ENCODE peak calls at places on chromosomes 3 and 15, in five cellular contexts. One of them, this sample, is unnamed.

GRCh38 chr3:141793476-141794260 is 30.5 kb downstream of the GRK7 start:
- DNase-seq in HT-29: no peak
- DNase-seq in HTR-8/SVneo: no peak
- DNase-seq in GM04504: no peak
- DNase-seq in activated CD8-positive, alpha-beta memory T cell treated with anti-CD3 and anti-CD28 coated beads for 4 hours: no peak
- DNase-seq in this sample: no peak

GRCh38 chr3:184491867-184492615 is 69.5 kb upstream of the EPHB3 start:
- DNase-seq in HT-29: no peak
- DNase-seq in HTR-8/SVneo: no peak
- DNase-seq in GM04504: no peak
- DNase-seq in activated CD8-positive, alpha-beta memory T cell treated with anti-CD3 and anti-CD28 coated beads for 4 hours: no peak
- DNase-seq in this sample: peak

GRCh38 chr3:46711305-46711704 is 6.4 kb downstream of the PRSS50 start:
- DNase-seq in HT-29: no peak
- DNase-seq in HTR-8/SVneo: no peak
- DNase-seq in GM04504: no peak
- DNase-seq in activated CD8-positive, alpha-beta memory T cell treated with anti-CD3 and anti-CD28 coated beads for 4 hours: no peak
- DNase-seq in this sample: no peak

GRCh38 chr3:25885544-25885943 is 95.7 kb downstream of the OXSM start:
- DNase-seq in HT-29: no peak
- DNase-seq in HTR-8/SVneo: peak
- DNase-seq in GM04504: no peak
- DNase-seq in activated CD8-positive, alpha-beta memory T cell treated with anti-CD3 and anti-CD28 coated beads for 4 hours: no peak
- DNase-seq in this sample: peak

GRCh38 chr3:102537122-102537521 is 102.3 kb downstream of the ZPLD1 start:
- DNase-seq in HT-29: no peak
- DNase-seq in HTR-8/SVneo: no peak
- DNase-seq in GM04504: no peak
- DNase-seq in activated CD8-positive, alpha-beta memory T cell treated with anti-CD3 and anti-CD28 coated beads for 4 hours: no peak
- DNase-seq in this sample: no peak

GRCh38 chr3:194806991-194807685 is 121.5 kb downstream of the FAM43A start:
- DNase-seq in HT-29: no peak
- DNase-seq in HTR-8/SVneo: no peak
- DNase-seq in GM04504: peak
- DNase-seq in activated CD8-positive, alpha-beta memory T cell treated with anti-CD3 and anti-CD28 coated beads for 4 hours: no peak
- DNase-seq in this sample: peak

GRCh38 chr15:70347766-70348558 is 250.2 kb upstream of the TLE3 start:
- DNase-seq in HT-29: no peak
- DNase-seq in HTR-8/SVneo: no peak
- DNase-seq in GM04504: no peak
- DNase-seq in activated CD8-positive, alpha-beta memory T cell treated with anti-CD3 and anti-CD28 coated beads for 4 hours: no peak
- DNase-seq in this sample: no peak

GRCh38 chr15:69679623-69680228 is 227.1 kb downstream of the RPLP1 start:
- DNase-seq in HT-29: no peak
- DNase-seq in HTR-8/SVneo: no peak
- DNase-seq in GM04504: no peak
- DNase-seq in activated CD8-positive, alpha-beta memory T cell treated with anti-CD3 and anti-CD28 coated beads for 4 hours: no peak
- DNase-seq in this sample: no peak

GRCh38 chr3:99515891-99516290 is 122.5 kb upstream of the COL8A1 start:
- DNase-seq in HT-29: no peak
- DNase-seq in HTR-8/SVneo: no peak
- DNase-seq in GM04504: no peak
- DNase-seq in activated CD8-positive, alpha-beta memory T cell treated with anti-CD3 and anti-CD28 coated beads for 4 hours: no peak
- DNase-seq in this sample: no peak

GRCh38 chr3:59803269-59803668 is 753.4 kb upstream of the CFAP20DC start:
- DNase-seq in HT-29: no peak
- DNase-seq in HTR-8/SVneo: no peak
- DNase-seq in GM04504: no peak
- DNase-seq in activated CD8-positive, alpha-beta memory T cell treated with anti-CD3 and anti-CD28 coated beads for 4 hours: no peak
- DNase-seq in this sample: no peak

GRCh38 chr15:90553248-90553745 is 23.6 kb downstream of the CRTC3 start:
- DNase-seq in HT-29: no peak
- DNase-seq in HTR-8/SVneo: no peak
- DNase-seq in GM04504: peak
- DNase-seq in activated CD8-positive, alpha-beta memory T cell treated with anti-CD3 and anti-CD28 coated beads for 4 hours: no peak
- DNase-seq in this sample: no peak

GRCh38 chr15:41043276-41043675 is 72.8 kb downstream of the INO80 start:
- DNase-seq in HT-29: no peak
- DNase-seq in HTR-8/SVneo: no peak
- DNase-seq in GM04504: peak
- DNase-seq in activated CD8-positive, alpha-beta memory T cell treated with anti-CD3 and anti-CD28 coated beads for 4 hours: no peak
- DNase-seq in this sample: no peak

GRCh38 chr3:119562307-119562961 is 3.0 kb upstream of the CD80 start:
- DNase-seq in HT-29: no peak
- DNase-seq in HTR-8/SVneo: no peak
- DNase-seq in GM04504: no peak
- DNase-seq in activated CD8-positive, alpha-beta memory T cell treated with anti-CD3 and anti-CD28 coated beads for 4 hours: no peak
- DNase-seq in this sample: no peak

GRCh38 chr3:11509175-11510000 is 134.3 kb downstream of the VGLL4 start:
- DNase-seq in HT-29: peak
- DNase-seq in HTR-8/SVneo: no peak
- DNase-seq in GM04504: peak
- DNase-seq in activated CD8-positive, alpha-beta memory T cell treated with anti-CD3 and anti-CD28 coated beads for 4 hours: no peak
- DNase-seq in this sample: peak

GRCh38 chr3:72255191-72255590 is 470.2 kb upstream of the PROK2 start:
- DNase-seq in HT-29: no peak
- DNase-seq in HTR-8/SVneo: no peak
- DNase-seq in GM04504: no peak
- DNase-seq in activated CD8-positive, alpha-beta memory T cell treated with anti-CD3 and anti-CD28 coated beads for 4 hours: no peak
- DNase-seq in this sample: no peak

GRCh38 chr3:50028336-50028735 is 60.4 kb upstream of the RBM5 start:
- DNase-seq in HT-29: no peak
- DNase-seq in HTR-8/SVneo: no peak
- DNase-seq in GM04504: no peak
- DNase-seq in activated CD8-positive, alpha-beta memory T cell treated with anti-CD3 and anti-CD28 coated beads for 4 hours: no peak
- DNase-seq in this sample: peak

GRCh38 chr3:115784739-115785571 is 161.6 kb downstream of the GAP43 start:
- DNase-seq in HT-29: no peak
- DNase-seq in HTR-8/SVneo: no peak
- DNase-seq in GM04504: peak
- DNase-seq in activated CD8-positive, alpha-beta memory T cell treated with anti-CD3 and anti-CD28 coated beads for 4 hours: no peak
- DNase-seq in this sample: peak

GRCh38 chr3:26437678-26438077 is 184.9 kb upstream of the LRRC3B start:
- DNase-seq in HT-29: no peak
- DNase-seq in HTR-8/SVneo: peak
- DNase-seq in GM04504: no peak
- DNase-seq in activated CD8-positive, alpha-beta memory T cell treated with anti-CD3 and anti-CD28 coated beads for 4 hours: no peak
- DNase-seq in this sample: peak

This sample was measured in MG63.